ENCODE peak calls at places on chromosomes 6 and 20, in ten cellular contexts. V is WTC11; X is stimulated activated CD8-positive, alpha-beta memory T cell treated with anti-CD3 and anti-CD28 coated beads, Interleukin-15, amount 100 ng/mL, for 24 hours; R is T-cell; S is A172; G is OCI-LY7; L is hepatocyte; J is kidney tubule cell; E is transverse colon; Z is NCI-H1105. A is an unnamed sample.

GRCh38 chr20:1505871-1506270 is 14.7 kb upstream of the SIRPB2 start:
- DNase-seq in V (no peak), X (no peak), R (no peak), S (no peak), G (no peak), L (no peak), J (no peak), E (no peak), Z (no peak), A (no peak)

GRCh38 chr6:69863766-69864165 is 2.6 kb upstream of the COL19A1 start:
- DNase-seq in V (no peak), X (no peak), R (no peak), S (no peak), G (no peak), L (no peak), J (no peak), E (no peak), Z (no peak), A (no peak)

GRCh38 chr6:1576166-1576565 is 33.5 kb upstream of the FOXC1 start:
- DNase-seq in V (no peak), X (no peak), R (no peak), S (no peak), G (no peak), L (no peak), J (no peak), E (no peak), Z (no peak), A (no peak)

GRCh38 chr6:13431861-13432465 is 55.4 kb downstream of the GFOD1 start:
- DNase-seq in V (no peak), X (no peak), R (no peak), S (peak; percentile 14), G (no peak), L (no peak), J (peak; percentile 54), E (no peak), Z (no peak), A (no peak)

GRCh38 chr20:14619411-14619810 is 282.0 kb upstream of the FLRT3 start:
- DNase-seq in V (no peak), X (no peak), R (no peak), S (no peak), G (no peak), L (no peak), J (no peak), E (no peak), Z (no peak), A (no peak)

GRCh38 chr6:133474516-133474915 is 233.4 kb downstream of the EYA4 start:
- DNase-seq in V (no peak), X (no peak), R (no peak), S (no peak), G (no peak), L (no peak), J (no peak), E (no peak), Z (no peak), A (no peak)

GRCh38 chr20:19823971-19824370 is 65.9 kb downstream of the RIN2 start:
- DNase-seq in V (no peak), X (no peak), R (no peak), S (no peak), G (no peak), L (no peak), J (no peak), E (no peak), Z (no peak), A (no peak)

GRCh38 chr20:49172413-49172812 is 15.7 kb downstream of the STAU1 start:
- DNase-seq in V (no peak), X (no peak), R (no peak), S (no peak), G (no peak), L (no peak), J (no peak), E (no peak), Z (no peak), A (no peak)

GRCh38 chr6:44000164-44000842 is 126.9 kb downstream of the MRPL14 start:
- DNase-seq in V (peak; percentile 36), X (no peak), R (no peak), S (peak; percentile 60), G (peak; percentile 19), L (no peak), J (peak; percentile 60), E (peak; percentile 60), Z (peak; percentile 91), A (peak; percentile 86)

GRCh38 chr6:100617633-100618348 is 153.1 kb upstream of the SIM1 start:
- DNase-seq in V (no peak), X (no peak), R (no peak), S (peak; percentile 14), G (no peak), L (no peak), J (peak; percentile 57), E (no peak), Z (no peak), A (no peak)

GRCh38 chr6:159168536-159169192 is 536 bp upstream of the FNDC1 start:
- DNase-seq in V (peak; percentile 79), X (no peak), R (no peak), S (no peak), G (no peak), L (peak; percentile 83), J (peak; percentile 52), E (peak; percentile 24), Z (peak; percentile 30), A (no peak)

GRCh38 chr6:166419717-166420116 is 37.0 kb upstream of the MPC1 start:
- DNase-seq in V (no peak), X (no peak), R (no peak), S (no peak), G (no peak), L (no peak), J (no peak), E (peak; percentile 6), Z (no peak), A (no peak)

GRCh38 chr20:61849376-61849775 is 216.3 kb downstream of the TAF4 start:
- DNase-seq in V (no peak), X (no peak), R (no peak), S (no peak), G (no peak), L (no peak), J (no peak), E (no peak), Z (no peak), A (no peak)

GRCh38 chr20:10448270-10449156 is 13.4 kb downstream of the SLX4IP start:
- DNase-seq in V (no peak), X (no peak), R (no peak), S (no peak), G (no peak), L (no peak), J (no peak), E (no peak), Z (no peak), A (peak; percentile 27)

GRCh38 chr6:53926505-53926904 is 131.7 kb downstream of the LRRC1 start:
- DNase-seq in V (no peak), X (no peak), R (no peak), S (peak; percentile 75), G (no peak), L (no peak), J (peak; percentile 86), E (no peak), Z (no peak), A (peak; percentile 41)

GRCh38 chr6:44430322-44430721 is 42.8 kb downstream of the CDC5L start:
- DNase-seq in V (no peak), X (no peak), R (no peak), S (no peak), G (no peak), L (no peak), J (no peak), E (no peak), Z (no peak), A (no peak)

GRCh38 chr6:147546501-147547368 is 38.2 kb downstream of the SAMD5 start:
- DNase-seq in V (no peak), X (no peak), R (no peak), S (no peak), G (no peak), L (no peak), J (no peak), E (no peak), Z (no peak), A (no peak)

A was measured in H4.